ENCODE peak calls at places on chromosomes 5 and 9, in eight cellular contexts. One of them, this sample, is unnamed.

GRCh38 chr5:149140197-149141002 is 893 bp upstream of the ABLIM3 start:
- DNase-seq in tibial artery: no peak
- DNase-seq in HAP-1: no peak
- DNase-seq in CD8-positive, alpha-beta T cell: no peak
- DNase-seq in SJSA1: no peak
- DNase-seq in breast epithelium: no peak
- DNase-seq in pancreas: no peak
- DNase-seq in AG09309: no peak
- DNase-seq in this sample: no peak

GRCh38 chr9:113701741-113702422 is 174.2 kb upstream of the ZNF618 start:
- DNase-seq in tibial artery: no peak
- DNase-seq in SJSA1: no peak
- DNase-seq in HAP-1: no peak
- DNase-seq in breast epithelium: no peak
- DNase-seq in AG09309: no peak
- DNase-seq in CD8-positive, alpha-beta T cell: no peak
- DNase-seq in pancreas: no peak
- DNase-seq in this sample: no peak

GRCh38 chr5:97550164-97550563 is 367.1 kb upstream of the RIOK2 start:
- DNase-seq in breast epithelium: no peak
- DNase-seq in pancreas: no peak
- DNase-seq in HAP-1: peak
- DNase-seq in CD8-positive, alpha-beta T cell: no peak
- DNase-seq in SJSA1: no peak
- DNase-seq in tibial artery: no peak
- DNase-seq in AG09309: peak
- DNase-seq in this sample: no peak

GRCh38 chr9:134624827-134625181 is 16.8 kb upstream of the COL5A1 start:
- DNase-seq in HAP-1: no peak
- DNase-seq in pancreas: no peak
- DNase-seq in tibial artery: peak
- DNase-seq in AG09309: peak
- DNase-seq in CD8-positive, alpha-beta T cell: no peak
- DNase-seq in SJSA1: peak
- DNase-seq in breast epithelium: no peak
- DNase-seq in this sample: peak

GRCh38 chr9:126791406-126792230 is 13.2 kb upstream of the ZBTB43 start:
- DNase-seq in breast epithelium: peak
- DNase-seq in tibial artery: no peak
- DNase-seq in SJSA1: no peak
- DNase-seq in pancreas: no peak
- DNase-seq in AG09309: peak
- DNase-seq in HAP-1: no peak
- DNase-seq in CD8-positive, alpha-beta T cell: no peak
- DNase-seq in this sample: peak

GRCh38 chr9:2299843-2300205 is 284.7 kb downstream of the SMARCA2 start:
- DNase-seq in AG09309: no peak
- DNase-seq in CD8-positive, alpha-beta T cell: no peak
- DNase-seq in SJSA1: no peak
- DNase-seq in pancreas: no peak
- DNase-seq in tibial artery: no peak
- DNase-seq in breast epithelium: no peak
- DNase-seq in HAP-1: no peak
- DNase-seq in this sample: no peak

GRCh38 chr9:76219555-76220151 is 174.6 kb downstream of the RFK start:
- DNase-seq in pancreas: no peak
- DNase-seq in AG09309: no peak
- DNase-seq in tibial artery: no peak
- DNase-seq in SJSA1: no peak
- DNase-seq in HAP-1: no peak
- DNase-seq in breast epithelium: no peak
- DNase-seq in CD8-positive, alpha-beta T cell: no peak
- DNase-seq in this sample: no peak

GRCh38 chr5:151665584-151665982 is 21.1 kb downstream of the SPARC start:
- DNase-seq in breast epithelium: no peak
- DNase-seq in SJSA1: no peak
- DNase-seq in AG09309: no peak
- DNase-seq in HAP-1: no peak
- DNase-seq in CD8-positive, alpha-beta T cell: no peak
- DNase-seq in pancreas: no peak
- DNase-seq in tibial artery: no peak
- DNase-seq in this sample: no peak

GRCh38 chr9:83013867-83014605 is 48.9 kb downstream of the RASEF start:
- DNase-seq in AG09309: no peak
- DNase-seq in breast epithelium: no peak
- DNase-seq in tibial artery: no peak
- DNase-seq in HAP-1: no peak
- DNase-seq in CD8-positive, alpha-beta T cell: no peak
- DNase-seq in SJSA1: no peak
- DNase-seq in pancreas: no peak
- DNase-seq in this sample: no peak

GRCh38 chr5:159905496-159905895 is 10.8 kb upstream of the ADRA1B start:
- DNase-seq in HAP-1: no peak
- DNase-seq in breast epithelium: no peak
- DNase-seq in tibial artery: no peak
- DNase-seq in SJSA1: peak
- DNase-seq in pancreas: no peak
- DNase-seq in CD8-positive, alpha-beta T cell: no peak
- DNase-seq in AG09309: no peak
- DNase-seq in this sample: no peak

GRCh38 chr5:34686762-34687268 is 30.7 kb downstream of the RAI14 start:
- DNase-seq in tibial artery: peak
- DNase-seq in AG09309: peak
- DNase-seq in CD8-positive, alpha-beta T cell: no peak
- DNase-seq in SJSA1: peak
- DNase-seq in HAP-1: no peak
- DNase-seq in pancreas: peak
- DNase-seq in breast epithelium: no peak
- DNase-seq in this sample: peak

GRCh38 chr5:54844905-54845566 is 140.4 kb downstream of the ESM1 start:
- DNase-seq in HAP-1: no peak
- DNase-seq in CD8-positive, alpha-beta T cell: no peak
- DNase-seq in pancreas: no peak
- DNase-seq in tibial artery: no peak
- DNase-seq in AG09309: peak
- DNase-seq in SJSA1: no peak
- DNase-seq in breast epithelium: no peak
- DNase-seq in this sample: peak

GRCh38 chr9:109986423-109987055 is 206.5 kb downstream of the PALM2AKAP2 start:
- DNase-seq in CD8-positive, alpha-beta T cell: no peak
- DNase-seq in AG09309: peak
- DNase-seq in SJSA1: no peak
- DNase-seq in HAP-1: no peak
- DNase-seq in breast epithelium: no peak
- DNase-seq in tibial artery: no peak
- DNase-seq in pancreas: no peak
- DNase-seq in this sample: no peak

DNA sequence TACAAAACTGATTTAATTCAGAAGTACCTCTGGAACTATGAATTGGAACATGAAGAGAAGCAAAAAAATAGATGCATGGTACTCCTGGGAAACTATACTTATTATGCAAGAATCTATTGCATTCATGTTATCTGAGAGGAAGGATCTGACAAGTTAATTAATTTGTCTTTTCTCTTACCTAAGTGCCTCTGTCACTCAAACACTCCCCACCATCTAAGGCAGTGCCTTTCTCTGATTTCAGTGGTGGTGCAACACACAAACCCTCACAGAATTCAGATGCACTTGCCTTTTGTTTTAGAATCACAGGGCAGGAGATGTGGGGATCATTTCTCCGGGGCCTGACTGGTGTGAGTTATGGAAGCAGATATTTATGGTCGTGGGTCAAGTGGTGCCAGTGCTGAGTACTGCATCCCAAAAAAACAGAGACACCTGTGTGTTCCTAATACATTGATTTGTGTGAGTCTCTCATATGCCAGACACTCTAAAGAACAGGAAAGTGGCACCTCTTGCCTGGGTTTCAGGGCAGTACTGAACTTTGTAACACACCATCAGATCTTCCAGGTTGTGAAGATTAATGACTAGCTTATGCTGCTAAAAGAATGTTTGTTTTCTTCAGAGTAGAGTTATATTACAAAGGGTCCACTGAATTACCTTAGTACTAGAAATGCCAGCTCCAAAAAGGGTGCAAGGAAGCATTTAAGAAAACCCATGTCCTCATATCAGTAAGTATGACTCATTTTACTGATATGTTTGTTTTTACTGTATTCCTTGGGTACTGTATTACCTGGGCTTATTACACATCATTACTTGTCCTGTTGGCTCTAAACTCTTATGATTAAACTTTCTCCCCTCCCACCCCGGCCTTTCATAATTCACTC is 52.7 kb upstream of the C9orf72 start:
- DNase-seq in AG09309: no peak
- DNase-seq in tibial artery: no peak
- DNase-seq in pancreas: no peak
- DNase-seq in breast epithelium: no peak
- DNase-seq in CD8-positive, alpha-beta T cell: no peak
- DNase-seq in SJSA1: no peak
- DNase-seq in HAP-1: no peak
- DNase-seq in this sample: no peak
- H3K4me3 ChIP-seq in AG09309: no peak
- H3K4me3 ChIP-seq in tibial artery: no peak
- H3K4me3 ChIP-seq in pancreas: no peak
- H3K4me3 ChIP-seq in breast epithelium: no peak
- H3K4me3 ChIP-seq in CD8-positive, alpha-beta T cell: no peak
- H3K4me3 ChIP-seq in SJSA1: no peak
- H3K4me3 ChIP-seq in HAP-1: no peak
- H3K4me3 ChIP-seq in this sample: no peak

GRCh38 chr5:59104400-59105117 is 521.7 kb downstream of the RAB3C start:
- DNase-seq in tibial artery: no peak
- DNase-seq in CD8-positive, alpha-beta T cell: no peak
- DNase-seq in HAP-1: no peak
- DNase-seq in SJSA1: no peak
- DNase-seq in AG09309: no peak
- DNase-seq in breast epithelium: no peak
- DNase-seq in pancreas: no peak
- DNase-seq in this sample: no peak

GRCh38 chr5:59100875-59101274 is 518.0 kb downstream of the RAB3C start:
- DNase-seq in AG09309: no peak
- DNase-seq in SJSA1: no peak
- DNase-seq in CD8-positive, alpha-beta T cell: no peak
- DNase-seq in HAP-1: no peak
- DNase-seq in breast epithelium: no peak
- DNase-seq in pancreas: no peak
- DNase-seq in tibial artery: no peak
- DNase-seq in this sample: no peak

GRCh38 chr5:59103303-59103702 is 520.4 kb downstream of the RAB3C start:
- DNase-seq in CD8-positive, alpha-beta T cell: no peak
- DNase-seq in SJSA1: peak
- DNase-seq in AG09309: no peak
- DNase-seq in HAP-1: no peak
- DNase-seq in pancreas: no peak
- DNase-seq in tibial artery: no peak
- DNase-seq in breast epithelium: no peak
- DNase-seq in this sample: no peak

GRCh38 chr5:59099995-59100345 is 517.1 kb downstream of the RAB3C start:
- DNase-seq in SJSA1: no peak
- DNase-seq in breast epithelium: no peak
- DNase-seq in CD8-positive, alpha-beta T cell: no peak
- DNase-seq in tibial artery: no peak
- DNase-seq in AG09309: no peak
- DNase-seq in pancreas: no peak
- DNase-seq in HAP-1: no peak
- DNase-seq in this sample: no peak

DNA sequence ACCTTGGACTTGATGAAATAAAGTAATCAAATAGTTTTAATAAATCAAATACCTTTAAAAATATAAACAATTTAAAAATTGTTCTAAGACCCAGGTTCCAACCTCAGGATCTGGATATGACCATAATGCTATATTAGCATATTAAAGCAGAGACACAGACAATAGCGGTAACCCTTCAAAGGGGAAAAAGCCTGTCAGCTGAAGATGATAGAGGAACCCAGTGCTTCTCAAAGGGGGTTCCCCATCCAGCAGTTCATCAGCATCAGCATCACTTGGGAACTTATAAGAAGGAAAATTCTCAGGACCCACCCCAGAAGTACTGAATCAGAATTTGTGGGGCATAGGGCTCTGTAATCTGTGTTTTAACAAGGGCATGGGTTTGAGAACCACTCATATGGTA is 519.6 kb downstream of the RAB3C start:
- DNase-seq in HAP-1: no peak
- DNase-seq in pancreas: no peak
- DNase-seq in SJSA1: no peak
- DNase-seq in CD8-positive, alpha-beta T cell: no peak
- DNase-seq in AG09309: no peak
- DNase-seq in tibial artery: no peak
- DNase-seq in breast epithelium: no peak
- DNase-seq in this sample: no peak
- H3K4me3 ChIP-seq in HAP-1: no peak
- H3K4me3 ChIP-seq in pancreas: no peak
- H3K4me3 ChIP-seq in SJSA1: no peak
- H3K4me3 ChIP-seq in CD8-positive, alpha-beta T cell: no peak
- H3K4me3 ChIP-seq in AG09309: no peak
- H3K4me3 ChIP-seq in tibial artery: no peak
- H3K4me3 ChIP-seq in breast epithelium: no peak
- H3K4me3 ChIP-seq in this sample: no peak

DNA sequence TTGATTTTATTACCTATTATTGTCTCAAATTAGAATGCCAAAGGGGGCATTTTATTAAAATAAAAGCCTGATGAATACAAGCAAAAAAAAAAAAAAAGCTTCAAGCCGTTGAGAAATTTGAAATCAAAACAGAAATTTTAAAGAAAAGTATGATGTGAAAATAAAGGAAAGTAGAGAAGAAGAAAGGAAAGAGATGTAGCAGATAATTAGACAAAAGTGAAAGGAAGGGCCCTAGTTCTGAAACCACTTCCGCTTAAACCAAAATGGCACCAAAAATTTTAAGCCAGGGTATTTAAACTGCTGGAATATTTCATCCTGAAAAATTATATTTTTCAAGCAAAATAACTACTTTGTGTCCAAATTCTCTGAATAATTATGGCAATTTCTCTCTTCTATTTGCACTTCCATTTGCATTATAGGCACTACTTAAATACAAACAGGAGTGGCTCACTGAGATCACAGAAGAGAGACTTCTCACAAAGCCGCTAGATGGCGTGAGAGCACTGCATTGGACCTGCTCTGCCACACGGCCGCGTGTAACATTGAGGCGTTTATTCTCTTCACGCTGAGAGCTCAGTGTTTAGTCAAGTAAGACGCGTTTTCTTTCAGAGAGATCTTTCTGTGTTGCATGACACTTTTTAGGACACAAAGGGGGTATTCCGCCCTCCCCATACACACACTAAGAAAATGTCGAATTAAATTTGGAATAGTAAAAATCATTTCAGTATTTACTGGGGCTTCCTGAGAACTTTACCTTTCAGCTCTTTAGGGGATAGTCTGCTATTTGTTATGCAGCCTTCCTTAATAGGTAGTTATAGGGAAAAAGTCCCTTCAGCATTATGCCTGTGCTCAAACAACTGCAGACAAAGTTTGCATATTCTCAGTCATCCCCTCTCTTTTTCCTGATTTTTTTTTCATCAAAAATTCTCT is 368.4 kb upstream of the CCNH start:
- DNase-seq in SJSA1: peak
- DNase-seq in tibial artery: peak
- DNase-seq in breast epithelium: peak
- DNase-seq in CD8-positive, alpha-beta T cell: peak
- DNase-seq in AG09309: peak
- DNase-seq in pancreas: peak
- DNase-seq in HAP-1: peak
- DNase-seq in this sample: peak
- H3K4me3 ChIP-seq in SJSA1: no peak
- H3K4me3 ChIP-seq in tibial artery: no peak
- H3K4me3 ChIP-seq in breast epithelium: no peak
- H3K4me3 ChIP-seq in CD8-positive, alpha-beta T cell: no peak
- H3K4me3 ChIP-seq in AG09309: no peak
- H3K4me3 ChIP-seq in pancreas: no peak
- H3K4me3 ChIP-seq in HAP-1: no peak
- H3K4me3 ChIP-seq in this sample: no peak

GRCh38 chr5:93571111-93571977 is 9.7 kb downstream of the NR2F1-AS1 start:
- DNase-seq in SJSA1: no peak
- DNase-seq in pancreas: no peak
- DNase-seq in tibial artery: no peak
- DNase-seq in breast epithelium: no peak
- DNase-seq in AG09309: no peak
- DNase-seq in HAP-1: no peak
- DNase-seq in CD8-positive, alpha-beta T cell: no peak
- DNase-seq in this sample: no peak
- H3K4me3 ChIP-seq in SJSA1: no peak
- H3K4me3 ChIP-seq in pancreas: no peak
- H3K4me3 ChIP-seq in tibial artery: no peak
- H3K4me3 ChIP-seq in breast epithelium: no peak
- H3K4me3 ChIP-seq in AG09309: no peak
- H3K4me3 ChIP-seq in HAP-1: no peak
- H3K4me3 ChIP-seq in CD8-positive, alpha-beta T cell: peak
- H3K4me3 ChIP-seq in this sample: no peak

This sample was measured in Caco-2.